ENCODE peak calls at places on chromosomes 5 and 9, in five cellular contexts. E, D, B, C and K are unnamed samples.

GRCh38 chr5:150272531-150272930 is 17.0 kb downstream of the CAMK2A start:
- DNase-seq in E (no peak), D (peak), B (no peak), C (peak), K (no peak)

GRCh38 chr5:17221843-17222614 is 4.6 kb downstream of the BASP1 start:
- DNase-seq in E (no peak), D (peak), B (no peak), C (no peak), K (no peak)

GRCh38 chr9:26812217-26812616 is 80.4 kb downstream of the CAAP1 start:
- DNase-seq in E (no peak), D (no peak), B (no peak), C (no peak), K (no peak)

GRCh38 chr9:27276182-27277030 is 20.5 kb downstream of the EQTN start:
- DNase-seq in E (no peak), D (peak), B (peak), C (no peak), K (no peak)

GRCh38 chr9:14301582-14301981 is 12.4 kb downstream of the NFIB start:
- DNase-seq in E (no peak), D (no peak), B (no peak), C (no peak), K (no peak)

GRCh38 chr9:126942369-126942768 is 27.8 kb downstream of the RALGPS1 start:
- DNase-seq in E (no peak), D (no peak), B (no peak), C (no peak), K (no peak)

GRCh38 chr5:174951151-174951780 is 226.9 kb downstream of the MSX2 start:
- DNase-seq in E (no peak), D (peak), B (no peak), C (peak), K (peak)

GRCh38 chr9:132166599-132166998 is 4.7 kb downstream of the NTNG2 start:
- DNase-seq in E (no peak), D (no peak), B (no peak), C (peak), K (no peak)

GRCh38 chr5:34731435-34732232 is 75.5 kb downstream of the RAI14 start:
- DNase-seq in E (no peak), D (no peak), B (no peak), C (no peak), K (no peak)

GRCh38 chr5:163172540-163173337 is 264.7 kb upstream of the CCNG1 start:
- DNase-seq in E (no peak), D (no peak), B (no peak), C (no peak), K (no peak)

GRCh38 chr5:126339215-126339805 is 83.9 kb upstream of the GRAMD2B start:
- DNase-seq in E (no peak), D (peak), B (no peak), C (peak), K (no peak)

GRCh38 chr5:55308254-55308836 is 556 bp downstream of the MTREX start:
- DNase-seq in E (no peak), D (peak), B (no peak), C (no peak), K (no peak)

GRCh38 chr5:175873090-175873454 is 1.7 kb downstream of the CPLX2 start:
- DNase-seq in E (peak), D (no peak), B (no peak), C (peak), K (no peak)

GRCh38 chr5:35230043-35230611 is at the start of gene PRLR:
- DNase-seq in E (peak), D (peak), B (peak), C (peak), K (no peak)

GRCh38 chr5:176529824-176530195 is 7.4 kb downstream of the RNF44 start:
- DNase-seq in E (peak), D (no peak), B (no peak), C (no peak), K (no peak)

GRCh38 chr9:133126697-133127339 is 5.8 kb upstream of the RALGDS start:
- DNase-seq in E (no peak), D (no peak), B (peak), C (no peak), K (no peak)

GRCh38 chr9:2339416-2339815 is 282.2 kb upstream of the VLDLR start:
- DNase-seq in E (no peak), D (no peak), B (no peak), C (no peak), K (no peak)

GRCh38 chr9:20117985-20118384 is 329.1 kb upstream of the SLC24A2 start:
- DNase-seq in E (no peak), D (no peak), B (no peak), C (no peak), K (no peak)
- TF ChIP-seq CTCF in E (no peak), D (no peak), B (no peak), C (no peak), K (no peak)

GRCh38 chr9:130110166-130110565 is 56.5 kb downstream of the GPR107 start:
- DNase-seq in E (peak), D (no peak), B (no peak), C (no peak), K (no peak)
- TF ChIP-seq CTCF in E (no peak), D (no peak), B (no peak), C (no peak), K (no peak)

GRCh38 chr5:14326035-14326909 is 183.1 kb downstream of the TRIO start:
- DNase-seq in E (no peak), D (no peak), B (no peak), C (no peak), K (no peak)
- TF ChIP-seq CTCF in E (peak), D (peak), B (peak), C (no peak), K (no peak)

GRCh38 chr5:179820127-179820482 is 600 bp upstream of the SQSTM1 start:
- DNase-seq in E (no peak), D (no peak), B (no peak), C (peak), K (no peak)

GRCh38 chr5:179822444-179822990 is 1.8 kb downstream of the SQSTM1 start:
- DNase-seq in E (peak), D (no peak), B (no peak), C (no peak), K (no peak)

GRCh38 chr5:179822059-179822432 is 1.3 kb downstream of the SQSTM1 start:
- DNase-seq in E (peak), D (no peak), B (no peak), C (no peak), K (no peak)

GRCh38 chr5:179820483-179821297 is at the start of gene SQSTM1:
- DNase-seq in E (peak), D (peak), B (peak), C (peak), K (peak)

DNA sequence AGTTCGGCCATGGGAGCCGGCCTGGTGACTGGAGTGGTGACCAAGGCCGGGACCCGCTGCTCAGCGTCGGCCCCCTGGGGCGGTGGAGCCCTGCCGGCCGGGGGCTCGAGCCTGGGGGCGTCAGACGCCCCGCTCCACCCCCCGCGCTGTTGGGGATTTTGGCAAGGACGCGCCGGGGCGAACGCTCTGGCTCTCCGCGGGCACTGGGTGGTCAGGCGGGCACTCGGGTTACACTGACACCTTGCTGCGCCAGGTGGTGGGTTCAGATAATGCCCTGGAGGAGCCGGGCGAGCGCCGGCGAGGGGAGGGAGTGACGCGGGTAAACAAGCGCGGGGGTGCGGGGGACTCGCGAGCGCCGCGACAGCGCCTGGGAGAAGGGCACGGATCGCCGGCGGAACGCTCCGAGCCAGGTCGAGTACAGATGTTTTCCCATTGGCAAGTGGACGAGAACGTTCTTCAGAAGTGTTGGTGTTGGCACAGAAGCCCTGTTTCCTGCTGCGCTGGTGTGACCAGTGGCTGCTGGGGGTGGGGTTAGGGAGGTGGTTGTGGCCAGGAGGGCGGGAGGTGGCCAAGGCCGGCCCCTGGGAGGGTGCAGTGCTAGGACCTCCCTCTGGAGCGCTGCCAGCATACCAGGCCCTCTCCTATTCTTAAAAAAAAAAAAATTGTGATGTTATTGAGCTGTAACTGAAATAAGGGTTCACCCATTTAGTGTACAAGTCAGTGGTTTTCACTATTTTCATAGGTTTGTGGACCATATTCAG is 773 bp downstream of the SQSTM1 start:
- DNase-seq in E (peak), D (peak), B (peak), C (peak), K (peak)
- TF ChIP-seq CTCF in E (no peak), D (no peak), B (no peak), C (no peak), K (peak)

DNA sequence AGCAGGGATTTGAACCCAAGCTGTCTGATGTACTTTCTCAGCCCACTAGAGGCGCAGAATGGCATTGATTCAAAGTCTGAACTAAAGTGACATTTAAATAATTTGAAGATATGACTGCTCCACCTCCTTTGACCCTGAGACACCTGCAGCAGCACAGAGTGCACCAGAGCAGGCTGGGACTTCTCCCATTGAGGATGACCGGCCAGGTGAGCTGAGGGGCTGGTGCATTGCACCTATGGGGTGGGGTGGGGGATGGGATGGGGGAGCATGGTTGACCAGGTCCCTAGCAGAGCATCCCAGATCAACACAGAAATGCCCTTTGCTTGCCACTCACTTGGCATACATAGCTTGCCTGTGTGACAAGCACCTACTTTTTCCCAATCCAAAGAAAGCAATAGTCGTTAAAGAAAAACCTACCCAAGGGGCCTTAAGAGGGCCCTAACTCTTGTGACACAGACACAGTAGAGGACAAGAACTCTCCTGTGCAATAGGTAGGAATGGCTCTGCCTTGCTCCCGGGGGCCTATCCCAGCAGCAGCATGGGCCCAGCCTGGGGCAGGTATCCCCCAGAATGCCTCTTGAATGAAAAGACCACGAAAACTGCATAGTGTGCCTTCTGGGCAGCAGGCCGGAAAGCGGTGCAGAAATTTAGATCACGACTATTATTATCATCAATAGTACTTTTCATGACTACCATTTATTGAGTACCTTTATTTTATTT is 6.5 kb downstream of the SH3PXD2B start:
- DNase-seq in E (no peak), D (no peak), B (no peak), C (no peak), K (no peak)
- TF ChIP-seq CTCF in E (no peak), D (no peak), B (no peak), C (no peak), K (no peak)

GRCh38 chr5:38782185-38782584 is 63.6 kb upstream of the OSMR start:
- DNase-seq in E (no peak), D (no peak), B (no peak), C (no peak), K (no peak)

GRCh38 chr5:38777111-38777510 is 68.7 kb upstream of the OSMR start:
- DNase-seq in E (no peak), D (no peak), B (no peak), C (no peak), K (no peak)

GRCh38 chr5:38780316-38780715 is 65.5 kb upstream of the OSMR start:
- DNase-seq in E (no peak), D (no peak), B (no peak), C (no peak), K (no peak)

GRCh38 chr5:38780950-38781349 is 64.9 kb upstream of the OSMR start:
- DNase-seq in E (no peak), D (peak), B (no peak), C (no peak), K (peak)

GRCh38 chr5:38783011-38783551 is 62.7 kb upstream of the OSMR start:
- DNase-seq in E (no peak), D (peak), B (no peak), C (no peak), K (no peak)
- TF ChIP-seq CTCF in E (no peak), D (no peak), B (no peak), C (no peak), K (no peak)